ENCODE peak calls at places on chromosome 7, in six cellular contexts. A is ascending aorta, U is brain microvascular endothelial cell, G is hepatocyte, N is lower lobe of right lung, J is mesenchymal stem cell. Z is an unnamed sample.

GRCh38 chr7:28739826-28740225 is 218.3 kb downstream of the TRIL start:
- DNase-seq in U (no peak), N (no peak), J (no peak), G (no peak), A (no peak), Z (no peak)

GRCh38 chr7:127652333-127653248 is 597 bp downstream of the SND1 start:
- DNase-seq in J (peak), A (no peak), N (no peak), U (peak), G (no peak), Z (no peak)

GRCh38 chr7:157515342-157516041 is 178.7 kb downstream of the DNAJB6 start:
- DNase-seq in G (no peak), J (no peak), U (no peak), A (no peak), N (no peak), Z (no peak)

GRCh38 chr7:23893172-23893941 is 183.3 kb downstream of the STK31 start:
- DNase-seq in G (peak), A (no peak), N (no peak), U (peak), J (peak), Z (no peak)

GRCh38 chr7:122884186-122884585 is 2.1 kb downstream of the CADPS2 start:
- DNase-seq in G (no peak), A (no peak), J (no peak), U (no peak), N (no peak), Z (no peak)

GRCh38 chr7:4815609-4816418 is 40.4 kb downstream of the AP5Z1 start:
- DNase-seq in G (no peak), J (no peak), N (peak), A (no peak), U (no peak), Z (no peak)

GRCh38 chr7:732094-732541 is 5.0 kb upstream of the PRKAR1B start:
- DNase-seq in J (no peak), A (no peak), N (peak), U (peak), G (peak), Z (no peak)

GRCh38 chr7:155052982-155053381 is 17.1 kb upstream of the HTR5A start:
- DNase-seq in N (no peak), A (no peak), U (no peak), J (no peak), G (no peak), Z (no peak)

GRCh38 chr7:16770657-16771329 is 17.2 kb downstream of the TSPAN13 start:
- DNase-seq in G (no peak), A (no peak), J (no peak), U (no peak), N (no peak), Z (no peak)

GRCh38 chr7:114620208-114620607 is 205.6 kb downstream of the FOXP2 start:
- DNase-seq in U (no peak), N (no peak), G (no peak), J (no peak), A (no peak), Z (no peak)

GRCh38 chr7:34107306-34107705 is 202.0 kb downstream of the BMPER start:
- DNase-seq in A (no peak), U (no peak), N (no peak), J (no peak), G (no peak), Z (no peak)

GRCh38 chr7:141262101-141262819 is 188.4 kb downstream of the TMEM178B start:
- DNase-seq in U (peak), J (no peak), N (no peak), A (no peak), G (no peak), Z (no peak)

GRCh38 chr7:16071246-16071857 is 350.0 kb downstream of the CRPPA start:
- DNase-seq in A (no peak), J (peak), U (peak), G (peak), N (no peak), Z (no peak)

DNA sequence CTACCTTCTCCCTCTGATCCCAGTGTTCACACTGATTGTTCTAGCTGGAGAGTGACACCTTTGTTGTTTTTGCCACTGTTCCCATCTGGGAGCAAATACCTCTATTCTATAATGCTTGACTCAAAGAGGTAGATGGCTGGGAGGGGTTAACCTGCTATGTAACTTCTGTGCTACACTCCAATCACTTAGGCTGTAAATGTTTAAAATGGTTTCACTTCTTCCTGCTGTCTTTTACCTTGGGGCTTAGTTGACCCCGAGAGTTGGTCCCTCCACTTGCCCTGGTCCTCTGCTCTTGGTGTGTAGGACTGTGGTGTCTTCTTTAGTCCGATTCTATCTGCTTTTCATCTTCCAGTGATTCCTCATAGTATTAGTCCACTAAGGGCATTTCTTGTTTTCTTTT is 22.3 kb downstream of the KLHDC10 start:
- DNase-seq in U (no peak), A (no peak), N (no peak), J (no peak), G (no peak), Z (no peak)
- H3K4me3 ChIP-seq in U (no peak), A (no peak), N (no peak), J (no peak), G (no peak), Z (no peak)

DNA sequence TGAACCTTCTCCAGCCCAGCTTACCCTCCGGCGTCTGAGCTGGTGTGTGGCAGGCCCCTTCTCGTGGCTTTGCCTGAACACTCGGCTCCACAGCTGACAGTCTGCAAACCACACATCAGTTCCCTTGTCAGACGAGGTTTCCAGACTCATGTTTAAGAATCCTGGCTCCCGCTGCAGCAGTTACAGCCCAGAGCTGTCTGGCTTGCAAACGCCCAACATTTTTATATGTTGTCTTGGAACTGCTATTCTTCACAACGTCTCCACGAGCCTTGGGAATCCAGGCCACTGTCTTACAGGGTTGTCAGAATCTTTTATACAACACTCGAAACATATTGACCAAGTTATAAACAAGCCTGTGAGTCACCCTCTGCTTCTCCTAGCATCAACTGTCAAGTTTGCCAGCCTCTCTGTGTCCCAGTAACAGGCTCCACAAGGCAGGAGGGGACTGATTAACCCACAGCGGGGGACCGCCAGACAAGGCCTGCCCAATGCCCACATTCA is 68.1 kb downstream of the TNS3 start:
- DNase-seq in U (peak), N (no peak), G (peak), A (no peak), J (peak), Z (no peak)
- H3K27ac ChIP-seq in U (peak), N (peak), G (peak), A (peak), J (peak), Z (no peak)

GRCh38 chr7:131188367-131189339 is 139.0 kb upstream of the MKLN1 start:
- DNase-seq in N (no peak), G (peak), U (peak), J (peak), A (no peak), Z (peak)

GRCh38 chr7:131190581-131190980 is 137.1 kb upstream of the MKLN1 start:
- DNase-seq in U (no peak), J (no peak), N (no peak), A (no peak), G (no peak), Z (no peak)

GRCh38 chr7:131186816-131187215 is 140.9 kb upstream of the MKLN1 start:
- DNase-seq in U (no peak), J (no peak), G (no peak), A (no peak), N (no peak), Z (no peak)

GRCh38 chr7:131190146-131190545 is 137.5 kb upstream of the MKLN1 start:
- DNase-seq in G (peak), N (no peak), J (peak), U (no peak), A (no peak), Z (no peak)

GRCh38 chr7:131189488-131189887 is 138.2 kb upstream of the MKLN1 start:
- DNase-seq in N (no peak), U (no peak), G (no peak), J (peak), A (no peak), Z (no peak)
- H3K4me3 ChIP-seq in N (no peak), U (no peak), G (no peak), J (no peak), A (no peak), Z (no peak)

DNA sequence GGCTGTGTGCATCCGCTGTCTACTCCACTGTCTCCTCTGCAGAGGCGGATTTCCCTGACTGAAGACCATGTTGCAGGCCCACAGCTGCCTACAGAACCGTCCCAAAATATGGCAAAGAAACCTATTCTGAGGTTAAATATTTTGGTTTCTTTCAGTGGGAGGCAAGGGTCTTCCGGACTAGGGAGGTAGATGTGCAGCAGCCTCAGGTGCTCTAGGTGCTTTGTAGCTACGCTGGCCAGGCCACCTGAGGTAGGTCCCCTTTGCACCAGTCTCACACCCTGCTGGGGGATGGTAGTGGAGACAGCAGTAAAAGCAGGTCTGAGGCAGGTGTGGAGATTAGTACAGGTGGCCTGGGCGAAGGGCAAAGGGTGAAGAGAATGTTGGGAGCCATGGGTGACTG is 8.2 kb upstream of the PILRB start:
- DNase-seq in N (no peak), G (no peak), U (no peak), A (no peak), J (no peak), Z (no peak)
- H3K27ac ChIP-seq in N (no peak), G (no peak), U (no peak), A (no peak), J (no peak), Z (no peak)